ENCODE peak calls at places on chromosomes 7 and 10, in four cellular contexts. One of them, this sample, is unnamed.

GRCh38 chr10:60757422-60757895 is 20.8 kb upstream of the CDK1 start:
- DNase-seq in GM12878: no peak
- DNase-seq in SK-N-SH: no peak
- DNase-seq in HepG2: no peak
- DNase-seq in this sample: no peak

GRCh38 chr10:61793760-61794713 is 107.5 kb upstream of the ARID5B start:
- DNase-seq in HepG2: no peak
- DNase-seq in GM12878: no peak
- DNase-seq in SK-N-SH: peak; percentile 11
- DNase-seq in this sample: no peak

GRCh38 chr7:50497068-50497642 is 47.0 kb upstream of the FIGNL1 start:
- DNase-seq in GM12878: no peak
- DNase-seq in SK-N-SH: peak; percentile 81
- DNase-seq in HepG2: no peak
- DNase-seq in this sample: no peak

GRCh38 chr7:130273081-130273699 is 6.5 kb downstream of the CPA2 start:
- DNase-seq in SK-N-SH: no peak
- DNase-seq in HepG2: no peak
- DNase-seq in GM12878: no peak
- DNase-seq in this sample: no peak

GRCh38 chr10:58360412-58361004 is 24.7 kb upstream of the TFAM start:
- DNase-seq in GM12878: no peak
- DNase-seq in HepG2: no peak
- DNase-seq in SK-N-SH: no peak
- DNase-seq in this sample: no peak

GRCh38 chr10:24299587-24300258 is 90.8 kb downstream of the KIAA1217 start:
- DNase-seq in GM12878: no peak
- DNase-seq in HepG2: no peak
- DNase-seq in SK-N-SH: no peak
- DNase-seq in this sample: no peak

GRCh38 chr10:70907619-70908425 is 19.5 kb upstream of the PCBD1 start:
- DNase-seq in HepG2: no peak
- DNase-seq in GM12878: no peak
- DNase-seq in SK-N-SH: peak; percentile 23
- DNase-seq in this sample: no peak

GRCh38 chr10:127906548-127907377 is at the start of gene PTPRE:
- DNase-seq in SK-N-SH: peak; percentile 96
- DNase-seq in GM12878: no peak
- DNase-seq in HepG2: no peak
- DNase-seq in this sample: peak; percentile 40

GRCh38 chr10:51867956-51868355 is 168.6 kb upstream of the CSTF2T start:
- DNase-seq in HepG2: no peak
- DNase-seq in GM12878: no peak
- DNase-seq in SK-N-SH: no peak
- DNase-seq in this sample: no peak

GRCh38 chr7:28093617-28094232 is 86.9 kb downstream of the JAZF1 start:
- DNase-seq in HepG2: peak; percentile 23
- DNase-seq in SK-N-SH: peak; percentile 72
- DNase-seq in GM12878: no peak
- DNase-seq in this sample: peak; percentile 50

GRCh38 chr7:150964593-150965111 is 13.5 kb downstream of the KCNH2 start:
- DNase-seq in HepG2: no peak
- DNase-seq in GM12878: no peak
- DNase-seq in SK-N-SH: peak; percentile 93
- DNase-seq in this sample: no peak

GRCh38 chr7:1856966-1857441 is 186.9 kb downstream of the ELFN1 start:
- DNase-seq in GM12878: no peak
- DNase-seq in SK-N-SH: no peak
- DNase-seq in HepG2: no peak
- DNase-seq in this sample: no peak

GRCh38 chr7:7709263-7709662 is 9.1 kb downstream of the RPA3 start:
- DNase-seq in SK-N-SH: no peak
- DNase-seq in GM12878: no peak
- DNase-seq in HepG2: no peak
- DNase-seq in this sample: no peak

GRCh38 chr10:48383393-48383792 is 76.9 kb downstream of the MAPK8 start:
- DNase-seq in HepG2: peak; percentile 15
- DNase-seq in GM12878: no peak
- DNase-seq in SK-N-SH: no peak
- DNase-seq in this sample: no peak

DNA sequence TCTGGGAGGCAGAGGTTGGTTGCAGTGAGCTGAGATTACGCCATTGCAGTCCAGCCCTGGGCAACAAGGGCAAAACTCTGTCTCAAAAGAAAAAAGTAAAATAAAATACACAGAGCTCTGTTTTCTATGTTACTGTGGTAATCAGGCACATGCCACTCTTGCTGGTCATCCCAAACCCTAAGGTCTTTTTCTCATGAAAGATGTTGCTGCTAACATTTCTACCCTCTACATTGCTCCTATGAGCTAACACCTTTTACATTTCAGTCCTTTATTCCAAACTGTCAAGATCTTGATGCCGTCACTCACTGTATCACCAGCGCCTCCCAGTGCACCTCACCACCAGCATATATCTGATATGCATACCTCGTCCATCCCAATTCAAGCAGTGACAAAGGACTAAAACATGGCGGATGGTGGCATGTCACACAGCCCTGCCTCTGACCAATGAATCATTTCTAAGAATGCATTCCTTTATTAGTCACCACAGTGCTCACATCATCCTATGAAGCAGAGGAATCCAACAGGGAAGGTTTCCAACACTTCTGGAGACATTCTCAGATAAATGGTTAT is 4.3 kb downstream of the DAGLB start:
- DNase-seq in GM12878: no peak
- DNase-seq in HepG2: peak; percentile 18
- DNase-seq in SK-N-SH: no peak
- DNase-seq in this sample: peak; percentile 85
- TF ChIP-seq ZBTB33 in GM12878: no peak
- TF ChIP-seq ZBTB33 in HepG2: no peak
- TF ChIP-seq ZBTB33 in SK-N-SH: no peak
- TF ChIP-seq ZBTB33 in this sample: no peak

GRCh38 chr7:70598976-70599375 is 533.0 kb upstream of the GALNT17 start:
- DNase-seq in GM12878: no peak
- DNase-seq in SK-N-SH: no peak
- DNase-seq in HepG2: no peak
- DNase-seq in this sample: no peak
- TF ChIP-seq ZBTB33 in GM12878: no peak
- TF ChIP-seq ZBTB33 in SK-N-SH: no peak
- TF ChIP-seq ZBTB33 in HepG2: no peak
- TF ChIP-seq ZBTB33 in this sample: no peak

GRCh38 chr7:158650821-158651225 is 53.8 kb downstream of the NCAPG2 start:
- DNase-seq in GM12878: no peak
- DNase-seq in SK-N-SH: no peak
- DNase-seq in HepG2: no peak
- DNase-seq in this sample: no peak
- TF ChIP-seq ZBTB33 in GM12878: no peak
- TF ChIP-seq ZBTB33 in SK-N-SH: no peak
- TF ChIP-seq ZBTB33 in HepG2: no peak
- TF ChIP-seq ZBTB33 in this sample: no peak

GRCh38 chr7:137342751-137343482 is 616 bp downstream of the PTN start:
- DNase-seq in SK-N-SH: no peak
- DNase-seq in GM12878: no peak
- DNase-seq in HepG2: no peak
- DNase-seq in this sample: no peak
- TF ChIP-seq ZBTB33 in SK-N-SH: no peak
- TF ChIP-seq ZBTB33 in GM12878: no peak
- TF ChIP-seq ZBTB33 in HepG2: no peak
- TF ChIP-seq ZBTB33 in this sample: no peak

This sample was measured in HCT116.